ENCODE peak calls at places on chromosomes 13 and 19, in seven cellular contexts. J is cardiac fibroblast, U is HT1080, W is heart right ventricle, I is omental fat pad, A is lower leg skin, Q is cardiac muscle cell. L is an unnamed sample.

GRCh38 chr19:351976-352625 is 7.5 kb upstream of the MIER2 start:
- DNase-seq in I (no peak), Q (no peak), J (no peak), A (no peak), U (no peak), W (no peak), L (no peak)

GRCh38 chr19:1231729-1232128 is 6.1 kb downstream of the CBARP start:
- DNase-seq in U (no peak), A (no peak), Q (no peak), J (no peak), I (no peak), W (no peak), L (no peak)

GRCh38 chr19:46350758-46351159 is 3.9 kb downstream of the PPP5C start:
- DNase-seq in Q (no peak), I (no peak), U (no peak), W (no peak), A (no peak), J (no peak), L (no peak)

GRCh38 chr13:80337011-80337688 is 3.8 kb downstream of the SPRY2 start:
- DNase-seq in I (no peak), Q (no peak), A (no peak), U (no peak), J (peak), W (no peak), L (no peak)

GRCh38 chr19:53808710-53809125 is 15.4 kb downstream of the NLRP12 start:
- DNase-seq in A (no peak), U (peak), W (no peak), I (no peak), J (peak), Q (peak), L (peak)

GRCh38 chr19:38024991-38025716 is 118.1 kb downstream of the SIPA1L3 start:
- DNase-seq in J (no peak), Q (no peak), I (no peak), U (no peak), W (no peak), A (no peak), L (no peak)

GRCh38 chr13:20633802-20634201 is 66.8 kb downstream of the IFT88 start:
- DNase-seq in I (no peak), W (no peak), J (no peak), Q (no peak), U (no peak), A (no peak), L (no peak)

GRCh38 chr13:46731535-46731934 is 65.4 kb downstream of the ESD start:
- DNase-seq in J (no peak), W (no peak), Q (no peak), A (no peak), I (no peak), U (no peak), L (no peak)

GRCh38 chr19:35357867-35358573 is at the start of gene FFAR3:
- DNase-seq in A (peak), I (no peak), Q (no peak), U (peak), J (peak), W (no peak), L (peak)

GRCh38 chr19:42143341-42144234 is 11.3 kb upstream of the POU2F2 start:
- DNase-seq in U (no peak), J (peak), A (no peak), Q (peak), W (no peak), I (no peak), L (peak)

GRCh38 chr13:22665531-22665930 is 515.2 kb upstream of the SGCG start:
- DNase-seq in J (no peak), U (no peak), I (no peak), W (no peak), A (no peak), Q (no peak), L (no peak)

GRCh38 chr13:96821381-96821780 is 172.9 kb downstream of the OXGR1 start:
- DNase-seq in U (peak), J (peak), Q (no peak), A (no peak), I (no peak), W (no peak), L (no peak)

GRCh38 chr19:41815301-41815700 is 18.9 kb downstream of the CEACAM3 start:
- DNase-seq in J (no peak), A (no peak), Q (no peak), U (no peak), W (no peak), I (no peak), L (no peak)

GRCh38 chr19:29841559-29842367 is 30.0 kb downstream of the CCNE1 start:
- DNase-seq in A (no peak), I (no peak), J (peak), U (peak), W (no peak), Q (peak), L (peak)

GRCh38 chr13:73167046-73167820 is 108.4 kb downstream of the KLF5 start:
- DNase-seq in A (no peak), W (no peak), J (no peak), Q (no peak), U (no peak), I (no peak), L (peak)

GRCh38 chr13:44732503-44733098 is 156.5 kb upstream of the TSC22D1 start:
- DNase-seq in U (peak), A (no peak), W (no peak), J (peak), Q (peak), I (no peak), L (no peak)

GRCh38 chr13:40660270-40660669 is 6.2 kb downstream of the FOXO1 start:
- DNase-seq in U (no peak), J (no peak), Q (no peak), A (no peak), I (no peak), W (no peak), L (no peak)

GRCh38 chr13:87274209-87274819 is 396.9 kb upstream of the SLITRK5 start:
- DNase-seq in A (no peak), I (no peak), J (peak), W (no peak), U (peak), Q (peak), L (peak)

GRCh38 chr19:11256189-11256588 is 6.1 kb downstream of the DOCK6 start:
- DNase-seq in I (no peak), U (no peak), W (peak), Q (no peak), J (peak), A (no peak), L (peak)

GRCh38 chr19:7159105-7159933 is 89.8 kb downstream of the ZNF557 start:
- DNase-seq in Q (peak), U (peak), A (peak), W (peak), I (no peak), J (peak), L (peak)

GRCh38 chr19:38404858-38405257 is 2.0 kb downstream of the FAM98C start:
- DNase-seq in I (no peak), A (no peak), Q (no peak), U (no peak), W (no peak), J (no peak), L (no peak)

GRCh38 chr19:55546822-55547614 is 1.7 kb upstream of the SBK3 start:
- DNase-seq in I (peak), Q (no peak), J (peak), A (peak), U (peak), W (peak), L (peak)

GRCh38 chr13:26996965-26997752 is 174.5 kb downstream of the USP12 start:
- DNase-seq in A (no peak), W (no peak), Q (no peak), I (no peak), U (no peak), J (peak), L (no peak)

GRCh38 chr13:25085125-25085742 is 10.7 kb upstream of the PABPC3 start:
- DNase-seq in J (peak), A (no peak), W (no peak), Q (peak), I (no peak), U (peak), L (peak)

GRCh38 chr19:33520844-33521479 is 629 bp downstream of the PEPD start:
- DNase-seq in W (no peak), Q (no peak), U (no peak), I (no peak), J (no peak), A (no peak), L (no peak)

GRCh38 chr13:113837554-113838355 is 26.1 kb downstream of the GAS6 start:
- DNase-seq in W (peak), Q (peak), U (peak), J (peak), I (peak), A (peak), L (peak)

GRCh38 chr13:71240906-71241305 is 626.1 kb downstream of the DACH1 start:
- DNase-seq in A (no peak), I (no peak), J (peak), W (no peak), U (no peak), Q (peak), L (peak)

GRCh38 chr19:16660763-16661479 is at the start of gene TMEM38A:
- DNase-seq in Q (peak), A (peak), U (no peak), I (no peak), W (peak), J (no peak), L (no peak)

GRCh38 chr13:95058680-95059079 is 242.6 kb downstream of the ABCC4 start:
- DNase-seq in I (no peak), Q (no peak), A (no peak), J (no peak), W (no peak), U (no peak), L (no peak)

GRCh38 chr13:100483836-100484381 is 104.7 kb downstream of the GGACT start:
- DNase-seq in W (no peak), J (no peak), U (no peak), Q (peak), I (no peak), A (no peak), L (no peak)

GRCh38 chr13:109273326-109273751 is 513.0 kb downstream of the IRS2 start:
- DNase-seq in A (no peak), W (no peak), I (no peak), Q (no peak), U (peak), J (peak), L (peak)

GRCh38 chr19:56736571-56736970 is 65.0 kb upstream of the ZNF835 start:
- DNase-seq in W (no peak), U (no peak), A (no peak), I (no peak), J (no peak), Q (no peak), L (no peak)

GRCh38 chr13:51271008-51271407 is 48.8 kb downstream of the FAM124A start:
- DNase-seq in U (no peak), A (no peak), W (no peak), J (no peak), I (no peak), Q (no peak), L (no peak)

GRCh38 chr13:107347641-107348369 is 779.9 kb upstream of the ARGLU1 start:
- DNase-seq in W (no peak), I (no peak), J (no peak), Q (no peak), U (no peak), A (no peak), L (peak)

GRCh38 chr13:50916701-50917184 is 7.2 kb downstream of the RNASEH2B start:
- DNase-seq in A (peak), W (no peak), U (no peak), J (no peak), I (no peak), Q (no peak), L (no peak)

GRCh38 chr19:35569281-35569781 is 5.9 kb upstream of the ATP4A start:
- DNase-seq in J (no peak), Q (no peak), A (no peak), W (no peak), U (no peak), I (no peak), L (no peak)

GRCh38 chr19:18468517-18468916 is 30.6 kb upstream of the ISYNA1 start:
- DNase-seq in Q (no peak), W (no peak), I (no peak), J (no peak), A (no peak), U (peak), L (no peak)

GRCh38 chr13:40568246-40568645 is 98.2 kb downstream of the FOXO1 start:
- DNase-seq in J (no peak), I (no peak), W (no peak), A (no peak), Q (no peak), U (no peak), L (no peak)

GRCh38 chr13:54433511-54434206 is 1405.0 kb downstream of the OLFM4 start:
- DNase-seq in I (no peak), Q (no peak), W (no peak), J (no peak), A (no peak), U (no peak), L (no peak)

GRCh38 chr13:83498486-83499190 is 383.6 kb downstream of the SLITRK1 start:
- DNase-seq in I (no peak), A (no peak), U (peak), J (peak), Q (no peak), W (no peak), L (peak)